ENCODE peak calls at places on chromosomes 12 and 14, in four cellular contexts. X is fibroblast of mammary gland, T is ovary, Z is astrocyte of the spinal cord. R is an unnamed sample.

GRCh38 chr12:21516281-21516680 is 9.8 kb upstream of the SPX start:
- DNase-seq in X (no peak), T (no peak), Z (no peak), R (no peak)

GRCh38 chr12:120181991-120182631 is 12.4 kb downstream of the GCN1 start:
- DNase-seq in X (peak), T (no peak), Z (peak), R (peak)

GRCh38 chr12:112386726-112387125 is 4.5 kb upstream of the HECTD4 start:
- DNase-seq in X (peak), T (no peak), Z (no peak), R (no peak)

GRCh38 chr14:102210421-102211042 is 70.8 kb downstream of the WDR20 start:
- DNase-seq in X (no peak), T (no peak), Z (no peak), R (no peak)

GRCh38 chr14:23646648-23647549 is 10.7 kb downstream of the DHRS2 start:
- DNase-seq in X (peak), T (no peak), Z (no peak), R (peak)

GRCh38 chr14:104805326-104805678 is 4.4 kb downstream of the ZBTB42 start:
- DNase-seq in X (peak), T (peak), Z (peak), R (peak)

GRCh38 chr14:65360144-65360784 is 52.3 kb upstream of the FUT8 start:
- DNase-seq in X (no peak), T (no peak), Z (peak), R (no peak)

GRCh38 chr12:53751336-53752191 is at the start of gene CISTR:
- DNase-seq in X (no peak), T (peak), Z (no peak), R (no peak)

GRCh38 chr12:62304560-62304959 is 44.4 kb downstream of the USP15 start:
- DNase-seq in X (no peak), T (no peak), Z (no peak), R (no peak)

GRCh38 chr12:25352078-25352918 is 101.6 kb upstream of the KRAS start:
- DNase-seq in X (no peak), T (no peak), Z (peak), R (no peak)

DNA sequence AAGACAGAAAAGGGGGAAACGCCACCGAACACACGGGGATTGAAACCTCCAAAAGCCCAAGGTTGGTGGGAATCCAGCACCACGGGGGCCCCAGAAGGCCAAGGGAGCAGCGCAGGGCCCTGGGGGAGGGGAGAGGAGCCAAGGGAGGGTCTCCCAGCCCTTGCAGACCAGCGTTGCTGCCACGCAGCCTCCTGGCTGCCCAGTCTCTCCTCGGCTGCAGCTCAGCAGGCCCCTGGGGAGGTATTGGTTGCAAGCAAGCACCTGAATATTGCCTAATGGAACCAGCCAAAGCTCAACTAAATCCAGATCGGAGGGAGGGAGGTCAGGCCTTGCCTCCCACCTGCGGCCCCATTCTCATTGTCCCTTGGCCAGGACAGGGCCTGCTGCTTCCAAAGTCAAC is 15.8 kb downstream of the TMEM229B start:
- DNase-seq in X (no peak), T (no peak), Z (no peak), R (no peak)
- TF ChIP-seq CTCF in X (no peak), T (no peak), Z (no peak), R (no peak)

GRCh38 chr14:69611264-69612013 is at the start of gene SUSD6:
- DNase-seq in X (peak), T (peak), Z (peak), R (peak)

GRCh38 chr14:69613312-69614073 is 2.1 kb downstream of the SUSD6 start:
- DNase-seq in X (no peak), T (no peak), Z (no peak), R (no peak)

GRCh38 chr14:69614592-69614991 is 3.2 kb downstream of the SUSD6 start:
- DNase-seq in X (no peak), T (no peak), Z (no peak), R (no peak)

GRCh38 chr14:69612014-69612758 is 790 bp downstream of the SUSD6 start:
- DNase-seq in X (peak), T (no peak), Z (peak), R (peak)

DNA sequence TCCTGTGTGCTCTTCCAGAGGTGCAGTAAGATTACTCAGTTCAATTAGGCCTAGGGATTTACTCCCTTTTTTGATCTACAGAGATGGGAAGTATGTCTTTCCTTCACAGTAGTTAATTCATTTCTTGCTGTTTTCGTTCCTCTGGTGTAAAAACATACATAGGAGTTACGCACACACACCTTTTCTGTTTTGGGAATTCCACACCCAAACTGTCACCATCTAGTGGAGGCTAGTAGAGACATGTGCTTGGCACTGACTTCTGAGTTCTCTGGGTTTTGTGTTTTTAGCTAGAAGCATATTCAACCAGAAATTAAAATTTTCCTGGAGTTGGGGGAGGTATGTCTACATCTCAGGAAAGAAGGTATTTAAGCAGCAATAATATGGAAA is 1.4 kb downstream of the SUSD6 start:
- DNase-seq in X (peak), T (no peak), Z (peak), R (peak)
- TF ChIP-seq CTCF in X (peak), T (no peak), Z (peak), R (peak)

GRCh38 chr12:104604995-104605675 is 148.4 kb downstream of the CHST11 start:
- DNase-seq in X (peak), T (no peak), Z (no peak), R (no peak)
- TF ChIP-seq CTCF in X (no peak), T (no peak), Z (no peak), R (no peak)

GRCh38 chr14:85978851-85979250 is 448.9 kb downstream of the FLRT2 start:
- DNase-seq in X (no peak), T (no peak), Z (no peak), R (no peak)
- TF ChIP-seq CTCF in X (peak), T (no peak), Z (no peak), R (no peak)

GRCh38 chr14:29273513-29273912 is 506.9 kb downstream of the FOXG1 start:
- DNase-seq in X (no peak), T (no peak), Z (no peak), R (no peak)
- TF ChIP-seq CTCF in X (peak), T (no peak), Z (no peak), R (no peak)

GRCh38 chr12:38921025-38921677 is 15.8 kb upstream of the CPNE8 start:
- DNase-seq in X (peak), T (no peak), Z (peak), R (peak)
- TF ChIP-seq CTCF in X (peak), T (no peak), Z (peak), R (peak)

DNA sequence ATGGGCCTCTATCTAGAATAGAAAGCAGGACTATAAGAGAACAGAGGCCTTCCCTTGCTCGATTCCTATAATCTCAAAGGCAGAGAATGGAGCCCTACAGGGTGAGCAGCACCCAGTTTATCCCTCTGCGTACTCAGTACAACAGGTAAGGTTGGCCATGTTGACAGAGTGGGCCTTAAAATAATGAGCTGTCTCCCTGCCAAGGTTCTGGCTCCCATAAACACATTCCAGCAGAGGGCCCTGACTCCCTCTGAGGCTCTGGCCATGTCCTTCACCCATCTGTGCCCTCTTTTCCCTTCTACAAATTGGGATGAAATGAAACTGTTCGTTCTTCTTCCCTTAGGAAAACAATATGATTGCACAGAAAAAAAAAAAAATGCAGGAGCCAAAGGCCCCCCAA is 16.9 kb upstream of the PNMA1 start:
- DNase-seq in X (no peak), T (peak), Z (no peak), R (no peak)
- TF ChIP-seq CTCF in X (no peak), T (no peak), Z (no peak), R (no peak)

GRCh38 chr12:43728698-43729097 is 29.9 kb downstream of the PUS7L start:
- DNase-seq in X (no peak), T (no peak), Z (no peak), R (no peak)

GRCh38 chr12:43723134-43723533 is 35.5 kb downstream of the PUS7L start:
- DNase-seq in X (no peak), T (no peak), Z (no peak), R (no peak)

GRCh38 chr12:43730283-43730682 is 28.3 kb downstream of the PUS7L start:
- DNase-seq in X (no peak), T (no peak), Z (no peak), R (no peak)

GRCh38 chr12:43722621-43723020 is 36.0 kb downstream of the PUS7L start:
- DNase-seq in X (no peak), T (no peak), Z (no peak), R (no peak)

GRCh38 chr12:43728117-43728516 is 30.5 kb downstream of the PUS7L start:
- DNase-seq in X (peak), T (no peak), Z (no peak), R (no peak)
- TF ChIP-seq CTCF in X (no peak), T (no peak), Z (peak), R (no peak)